ENCODE peak calls at places on chromosomes 13 and 19, in four cellular contexts. One of them, this sample, is unnamed.

GRCh38 chr19:42201489-42202289 is 15.8 kb downstream of the DEDD2 start:
- DNase-seq in tibial nerve: no peak
- DNase-seq in cardiac muscle cell: no peak
- DNase-seq in transverse colon: peak; percentile 56
- DNase-seq in this sample: no peak

GRCh38 chr19:45528744-45529453 is 21.6 kb downstream of the VASP start:
- DNase-seq in transverse colon: peak; percentile 77
- DNase-seq in tibial nerve: no peak
- DNase-seq in cardiac muscle cell: peak; percentile 60
- DNase-seq in this sample: no peak

GRCh38 chr13:33610471-33611015 is 207.4 kb upstream of the RFC3 start:
- DNase-seq in cardiac muscle cell: no peak
- DNase-seq in tibial nerve: no peak
- DNase-seq in transverse colon: peak; percentile 13
- DNase-seq in this sample: peak; percentile 81

GRCh38 chr19:5966215-5966614 is 11.7 kb downstream of the RANBP3 start:
- DNase-seq in cardiac muscle cell: peak; percentile 59
- DNase-seq in tibial nerve: no peak
- DNase-seq in transverse colon: no peak
- DNase-seq in this sample: no peak

GRCh38 chr13:100673831-100674362 is 698 bp downstream of the TMTC4 start:
- DNase-seq in cardiac muscle cell: no peak
- DNase-seq in transverse colon: peak; percentile 39
- DNase-seq in tibial nerve: no peak
- DNase-seq in this sample: peak; percentile 18

GRCh38 chr19:11420429-11420893 is 1.3 kb upstream of the RGL3 start:
- DNase-seq in transverse colon: no peak
- DNase-seq in tibial nerve: no peak
- DNase-seq in cardiac muscle cell: peak; percentile 30
- DNase-seq in this sample: peak; percentile 78

GRCh38 chr13:24141333-24141910 is 19.1 kb upstream of the SPATA13 start:
- DNase-seq in tibial nerve: no peak
- DNase-seq in transverse colon: no peak
- DNase-seq in cardiac muscle cell: no peak
- DNase-seq in this sample: no peak

GRCh38 chr19:10209305-10209704 is 14.6 kb upstream of the DNMT1 start:
- DNase-seq in tibial nerve: no peak
- DNase-seq in cardiac muscle cell: no peak
- DNase-seq in transverse colon: no peak
- DNase-seq in this sample: no peak

GRCh38 chr13:89393758-89394157 is 1722.6 kb downstream of the SLITRK5 start:
- DNase-seq in cardiac muscle cell: no peak
- DNase-seq in tibial nerve: no peak
- DNase-seq in transverse colon: no peak
- DNase-seq in this sample: no peak

GRCh38 chr13:106919093-106919492 is 351.2 kb upstream of the ARGLU1 start:
- DNase-seq in cardiac muscle cell: no peak
- DNase-seq in tibial nerve: no peak
- DNase-seq in transverse colon: no peak
- DNase-seq in this sample: no peak

GRCh38 chr13:106917673-106918652 is 350.0 kb upstream of the ARGLU1 start:
- DNase-seq in cardiac muscle cell: peak; percentile 81
- DNase-seq in tibial nerve: peak; percentile 61
- DNase-seq in transverse colon: peak; percentile 78
- DNase-seq in this sample: peak; percentile 82

GRCh38 chr13:106917024-106917491 is 349.1 kb upstream of the ARGLU1 start:
- DNase-seq in transverse colon: no peak
- DNase-seq in cardiac muscle cell: no peak
- DNase-seq in tibial nerve: no peak
- DNase-seq in this sample: peak; percentile 51

GRCh38 chr13:106922384-106922783 is 354.4 kb upstream of the ARGLU1 start:
- DNase-seq in tibial nerve: no peak
- DNase-seq in transverse colon: no peak
- DNase-seq in cardiac muscle cell: peak; percentile 57
- DNase-seq in this sample: no peak

DNA sequence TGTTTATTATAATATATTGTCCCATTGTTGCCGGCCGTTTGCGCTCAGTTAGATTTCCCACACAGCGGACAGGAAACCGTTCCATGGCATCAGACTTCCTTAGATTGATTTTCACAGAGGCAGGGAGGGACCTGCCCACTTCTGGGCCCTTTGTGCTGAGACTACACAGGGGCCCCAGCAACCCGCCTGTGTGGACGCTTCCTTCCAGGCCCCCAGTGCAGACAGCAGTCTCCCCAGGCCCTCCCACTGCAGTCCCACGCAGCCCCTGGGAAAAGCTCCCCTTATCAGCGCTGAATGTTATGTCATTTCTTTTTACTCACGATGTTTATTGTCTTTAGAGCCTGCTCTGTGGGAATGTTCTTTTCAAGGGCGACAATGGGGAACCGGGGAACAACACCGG is 351.7 kb upstream of the ARGLU1 start:
- DNase-seq in transverse colon: no peak
- DNase-seq in cardiac muscle cell: no peak
- DNase-seq in tibial nerve: no peak
- DNase-seq in this sample: peak; percentile 64
- H3K27ac ChIP-seq in transverse colon: no peak overlapping the region
- H3K27ac ChIP-seq in cardiac muscle cell: no peak overlapping the region
- H3K27ac ChIP-seq in tibial nerve: peak overlapping the region; percentile 91
- H3K27ac ChIP-seq in this sample: peak overlapping the region; percentile 97

GRCh38 chr19:2296141-2296540 is 11.8 kb downstream of the LINGO3 start:
- DNase-seq in cardiac muscle cell: no peak
- DNase-seq in tibial nerve: no peak
- DNase-seq in transverse colon: no peak
- DNase-seq in this sample: no peak

GRCh38 chr19:2290441-2291184 is 8.6 kb upstream of the PEAK3 start:
- DNase-seq in tibial nerve: no peak
- DNase-seq in cardiac muscle cell: no peak
- DNase-seq in transverse colon: peak; percentile 37
- DNase-seq in this sample: no peak

GRCh38 chr19:2291185-2291751 is 9.3 kb upstream of the PEAK3 start:
- DNase-seq in tibial nerve: no peak
- DNase-seq in cardiac muscle cell: peak; percentile 77
- DNase-seq in transverse colon: no peak
- DNase-seq in this sample: no peak

GRCh38 chr19:2289714-2290435 is 7.9 kb upstream of the PEAK3 start:
- DNase-seq in transverse colon: peak; percentile 53
- DNase-seq in tibial nerve: no peak
- DNase-seq in cardiac muscle cell: no peak
- DNase-seq in this sample: no peak

DNA sequence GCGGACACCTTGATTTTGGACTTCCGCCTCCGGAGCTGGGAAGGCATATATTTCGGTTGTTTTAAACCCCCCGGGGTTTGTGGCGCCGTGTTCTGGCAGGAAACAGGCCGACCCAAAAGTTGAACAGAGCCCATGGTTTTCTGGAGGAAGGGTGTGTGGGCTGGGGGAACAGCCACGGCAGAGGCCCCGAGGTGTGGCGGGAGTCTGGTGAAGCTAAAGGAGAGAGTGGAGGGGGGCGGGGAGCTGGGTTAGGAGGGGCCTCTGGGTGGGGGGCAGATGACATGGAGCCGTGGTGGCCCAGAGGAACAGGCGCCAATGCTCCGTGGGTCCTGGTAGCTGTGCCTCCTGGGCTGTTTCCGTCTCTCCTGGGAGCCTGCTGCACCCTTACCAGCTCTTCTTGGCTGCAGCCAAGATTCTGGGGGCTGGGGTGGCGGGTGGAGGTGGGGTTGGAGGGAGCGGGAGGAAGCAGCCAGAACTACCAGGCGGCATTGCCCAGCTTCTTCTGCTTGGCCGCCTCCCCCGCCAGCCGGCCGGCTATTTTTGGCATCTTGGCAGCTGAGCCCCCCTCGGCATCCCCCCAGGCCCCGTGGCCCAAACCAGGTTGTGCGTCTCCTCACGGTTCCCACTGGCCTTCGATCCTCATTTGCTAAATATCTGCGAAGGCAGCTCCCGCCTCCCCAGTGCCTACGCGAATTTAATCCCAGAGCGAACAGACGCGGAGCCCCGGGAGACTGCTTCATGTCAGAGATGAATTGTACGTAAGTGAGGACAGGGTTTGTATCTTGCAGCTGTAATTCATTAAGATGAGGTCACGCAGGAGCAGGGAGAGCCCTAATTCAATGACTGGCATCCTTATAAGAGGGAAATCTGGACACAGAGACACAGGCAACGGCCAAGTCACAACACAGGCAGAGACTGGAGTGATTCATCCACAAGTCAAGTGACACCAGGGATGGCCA is 12.7 kb upstream of the PEAK3 start:
- DNase-seq in tibial nerve: no peak
- DNase-seq in cardiac muscle cell: no peak
- DNase-seq in transverse colon: no peak
- DNase-seq in this sample: no peak
- H3K4me3 ChIP-seq in tibial nerve: no peak overlapping the region
- H3K4me3 ChIP-seq in cardiac muscle cell: no peak overlapping the region
- H3K4me3 ChIP-seq in transverse colon: no peak overlapping the region
- H3K4me3 ChIP-seq in this sample: peak overlapping the region; percentile 31

GRCh38 chr13:48397744-48398143 is 15.2 kb downstream of the LPAR6 start:
- DNase-seq in tibial nerve: no peak
- DNase-seq in cardiac muscle cell: no peak
- DNase-seq in transverse colon: no peak
- DNase-seq in this sample: no peak
- H3K4me1 ChIP-seq in tibial nerve: peaks cover 4% of the 10 kb centered on the region
- H3K4me1 ChIP-seq in cardiac muscle cell: no peaks in the 10 kb centered on the region
- H3K4me1 ChIP-seq in transverse colon: peaks cover 28% of the 10 kb centered on the region
- H3K4me1 ChIP-seq in this sample: peaks cover 40% of the 10 kb centered on the region

DNA sequence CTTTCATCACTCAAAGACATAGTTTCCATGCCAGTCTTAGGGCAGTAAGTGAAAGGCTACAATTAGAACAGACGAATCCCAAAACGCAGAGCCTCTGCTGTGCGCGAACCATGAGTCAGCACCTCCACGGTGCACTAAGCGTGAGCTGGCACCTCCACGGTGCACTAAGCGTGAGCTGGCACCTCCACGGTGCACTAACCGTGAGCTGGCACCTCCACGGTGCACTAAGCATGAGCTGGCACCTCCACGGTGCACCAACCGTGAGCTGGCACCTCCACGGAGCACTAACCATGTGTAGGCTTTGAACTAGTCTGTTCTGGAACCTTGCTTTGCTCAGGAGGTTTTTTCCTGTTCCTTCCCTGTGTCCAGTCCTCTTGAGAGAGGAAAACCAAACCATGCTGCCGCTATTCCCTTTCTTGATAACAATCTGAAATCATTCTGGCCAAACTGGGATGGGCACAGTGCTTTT is 120.6 kb downstream of the IRS2 start:
- DNase-seq in cardiac muscle cell: no peak
- DNase-seq in transverse colon: no peak
- DNase-seq in tibial nerve: no peak
- DNase-seq in this sample: no peak
- H3K27ac ChIP-seq in cardiac muscle cell: no peak overlapping the region
- H3K27ac ChIP-seq in transverse colon: no peak overlapping the region
- H3K27ac ChIP-seq in tibial nerve: no peak overlapping the region
- H3K27ac ChIP-seq in this sample: no peak overlapping the region